ENCODE peak calls at places on chromosomes 5 and 9, in ten cellular contexts. Q is OCI-LY7, H is GM12865, U is neural progenitor cell, O is cardiac muscle cell, D is esophagus squamous epithelium, I is hepatocyte, S is adrenal gland, N is brain microvascular endothelial cell, F is choroid plexus epithelial cell. M is an unnamed sample.

GRCh38 chr9:25964239-25964638 is 286.0 kb upstream of the TUSC1 start:
- DNase-seq in Q (peak), H (peak), U (peak), O (peak), D (no peak), I (peak), S (peak), N (peak), F (peak), M (no peak)

GRCh38 chr9:102740578-102740977 is 254.6 kb upstream of the CYLC2 start:
- DNase-seq in Q (no peak), H (no peak), U (no peak), O (no peak), D (no peak), I (no peak), S (no peak), N (no peak), F (no peak), M (no peak)

GRCh38 chr9:71796368-71796767 is 28.1 kb upstream of the CEMIP2 start:
- DNase-seq in Q (peak), H (peak), U (no peak), O (no peak), D (no peak), I (no peak), S (no peak), N (no peak), F (no peak), M (no peak)

GRCh38 chr5:180090098-180090768 is 18.7 kb upstream of the RNF130 start:
- DNase-seq in Q (peak), H (peak), U (peak), O (peak), D (no peak), I (peak), S (peak), N (peak), F (peak), M (peak)

GRCh38 chr5:91187032-91187431 is 196.1 kb downstream of the ARRDC3 start:
- DNase-seq in Q (no peak), H (no peak), U (no peak), O (no peak), D (no peak), I (no peak), S (no peak), N (no peak), F (no peak), M (no peak)

GRCh38 chr5:14342306-14342705 is 199.2 kb downstream of the TRIO start:
- DNase-seq in Q (peak), H (peak), U (no peak), O (no peak), D (no peak), I (peak), S (no peak), N (peak), F (peak), M (no peak)

GRCh38 chr9:130197888-130198287 is 25.7 kb downstream of the NCS1 start:
- DNase-seq in Q (no peak), H (no peak), U (no peak), O (no peak), D (no peak), I (no peak), S (peak), N (no peak), F (no peak), M (no peak)

GRCh38 chr9:120513825-120514598 is 66.0 kb downstream of the CDK5RAP2 start:
- DNase-seq in Q (no peak), H (no peak), U (no peak), O (no peak), D (no peak), I (no peak), S (no peak), N (no peak), F (no peak), M (no peak)

GRCh38 chr5:67502951-67503350 is 306.4 kb upstream of the CD180 start:
- DNase-seq in Q (no peak), H (no peak), U (no peak), O (no peak), D (no peak), I (no peak), S (no peak), N (no peak), F (no peak), M (no peak)

GRCh38 chr5:119368238-119368630 is 12.4 kb downstream of the TNFAIP8 start:
- DNase-seq in Q (peak), H (peak), U (no peak), O (no peak), D (no peak), I (no peak), S (no peak), N (no peak), F (no peak), M (peak)

GRCh38 chr9:134681061-134681661 is 39.6 kb downstream of the COL5A1 start:
- DNase-seq in Q (no peak), H (no peak), U (no peak), O (no peak), D (no peak), I (no peak), S (no peak), N (peak), F (peak), M (no peak)

GRCh38 chr9:71446499-71447411 is 321.6 kb downstream of the CEMIP2 start:
- DNase-seq in Q (no peak), H (peak), U (peak), O (peak), D (no peak), I (peak), S (peak), N (peak), F (peak), M (peak)

GRCh38 chr5:15683332-15683731 is 183.4 kb downstream of the FBXL7 start:
- DNase-seq in Q (peak), H (peak), U (peak), O (peak), D (no peak), I (peak), S (no peak), N (peak), F (peak), M (no peak)

GRCh38 chr5:136769900-136770684 is 404.7 kb upstream of the TRPC7 start:
- DNase-seq in Q (peak), H (peak), U (peak), O (peak), D (no peak), I (peak), S (peak), N (peak), F (peak), M (no peak)

GRCh38 chr5:140133514-140134167 is 7.9 kb downstream of the IGIP start:
- DNase-seq in Q (no peak), H (no peak), U (no peak), O (no peak), D (no peak), I (no peak), S (no peak), N (no peak), F (no peak), M (no peak)
- TF ChIP-seq CTCF in Q (no peak), H (no peak), U (no peak), O (no peak), D (no peak), I (no peak), S (no peak), N (no peak), F (no peak), M (no peak)

GRCh38 chr5:58902765-58903164 is 319.9 kb downstream of the RAB3C start:
- DNase-seq in Q (no peak), H (no peak), U (no peak), O (no peak), D (no peak), I (no peak), S (no peak), N (no peak), F (no peak), M (no peak)

GRCh38 chr5:58902305-58902704 is 319.4 kb downstream of the RAB3C start:
- DNase-seq in Q (no peak), H (no peak), U (no peak), O (no peak), D (no peak), I (no peak), S (peak), N (no peak), F (no peak), M (no peak)

GRCh38 chr5:58901271-58901670 is 318.4 kb downstream of the RAB3C start:
- DNase-seq in Q (no peak), H (no peak), U (no peak), O (no peak), D (no peak), I (no peak), S (no peak), N (no peak), F (no peak), M (no peak)

GRCh38 chr5:58905944-58906343 is 323.1 kb downstream of the RAB3C start:
- DNase-seq in Q (no peak), H (no peak), U (no peak), O (no peak), D (no peak), I (no peak), S (no peak), N (no peak), F (no peak), M (no peak)

GRCh38 chr5:58904737-58905136 is 321.9 kb downstream of the RAB3C start:
- DNase-seq in Q (no peak), H (no peak), U (no peak), O (no peak), D (no peak), I (no peak), S (no peak), N (no peak), F (no peak), M (no peak)
- H3K4me3 ChIP-seq in Q (no peak), H (no peak), U (no peak), O (no peak), D (no peak), I (no peak), S (no peak), N (no peak), F (no peak), M (no peak)

GRCh38 chr9:88535226-88535931 is 401 bp downstream of the NXNL2 start:
- DNase-seq in Q (no peak), H (no peak), U (peak), O (no peak), D (no peak), I (peak), S (no peak), N (no peak), F (no peak), M (peak)

GRCh38 chr9:88532320-88532719 is 2.7 kb upstream of the NXNL2 start:
- DNase-seq in Q (no peak), H (no peak), U (peak), O (peak), D (no peak), I (peak), S (peak), N (peak), F (peak), M (no peak)

GRCh38 chr9:88534456-88535225 is at the start of gene NXNL2:
- DNase-seq in Q (no peak), H (no peak), U (peak), O (peak), D (no peak), I (peak), S (peak), N (peak), F (peak), M (peak)

GRCh38 chr9:88535932-88536324 is 950 bp downstream of the NXNL2 start:
- DNase-seq in Q (no peak), H (no peak), U (no peak), O (no peak), D (no peak), I (no peak), S (peak), N (no peak), F (no peak), M (no peak)

GRCh38 chr9:88533951-88534455 is 975 bp upstream of the NXNL2 start:
- DNase-seq in Q (no peak), H (no peak), U (peak), O (peak), D (no peak), I (peak), S (no peak), N (no peak), F (peak), M (no peak)
- TF ChIP-seq CTCF in Q (no peak), H (no peak), U (no peak), O (no peak), D (no peak), I (peak), S (no peak), N (peak), F (no peak), M (no peak)

DNA sequence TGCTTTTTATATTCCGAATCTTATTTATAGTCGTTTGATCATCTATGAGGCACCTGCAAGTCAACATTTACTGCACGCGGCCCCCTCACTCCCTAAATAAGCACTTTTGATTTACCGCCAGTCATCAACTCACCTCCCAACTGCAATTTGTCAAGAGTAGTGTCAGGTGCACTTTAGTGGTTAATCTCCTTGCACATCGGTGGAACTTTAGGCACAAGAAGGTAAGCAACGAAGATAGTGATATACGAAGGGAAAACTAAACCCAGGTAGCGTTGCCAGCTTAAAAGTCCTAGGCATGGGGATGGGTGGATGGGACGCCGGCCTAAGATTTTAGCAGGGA is 513 bp upstream of the RNF180 start:
- DNase-seq in Q (no peak), H (no peak), U (no peak), O (no peak), D (no peak), I (no peak), S (no peak), N (no peak), F (no peak), M (no peak)
- H3K4me3 ChIP-seq in Q (no peak), H (no peak), U (peak), O (peak), D (peak), I (peak), S (peak), N (peak), F (peak), M (no peak)

GRCh38 chr5:175876107-175876506 is 4.7 kb downstream of the CPLX2 start:
- DNase-seq in Q (no peak), H (no peak), U (no peak), O (no peak), D (no peak), I (no peak), S (no peak), N (no peak), F (no peak), M (no peak)

GRCh38 chr5:175874462-175875139 is 3.2 kb downstream of the CPLX2 start:
- DNase-seq in Q (no peak), H (no peak), U (no peak), O (no peak), D (no peak), I (no peak), S (no peak), N (no peak), F (no peak), M (no peak)

GRCh38 chr5:175872287-175873089 is 1.1 kb downstream of the CPLX2 start:
- DNase-seq in Q (no peak), H (no peak), U (peak), O (no peak), D (no peak), I (no peak), S (no peak), N (no peak), F (no peak), M (no peak)

GRCh38 chr5:175870820-175871447 is 444 bp upstream of the CPLX2 start:
- DNase-seq in Q (no peak), H (no peak), U (no peak), O (no peak), D (no peak), I (no peak), S (no peak), N (no peak), F (no peak), M (no peak)

GRCh38 chr5:175873090-175873454 is 1.7 kb downstream of the CPLX2 start:
- DNase-seq in Q (no peak), H (no peak), U (peak), O (peak), D (no peak), I (peak), S (no peak), N (no peak), F (peak), M (no peak)
- TF ChIP-seq CTCF in Q (no peak), H (peak), U (peak), O (peak), D (no peak), I (peak), S (peak), N (peak), F (peak), M (peak)